ENCODE peak calls at places on chromosomes 12 and 14, in four cellular contexts. Y, U, R and M are unnamed samples.

GRCh38 chr12:4216542-4216927 is 57.0 kb upstream of the CCND2 start:
- DNase-seq in R (no peak), Y (no peak), U (no peak), M (no peak)

GRCh38 chr12:51820721-51821422 is 27.6 kb downstream of the FIGNL2 start:
- DNase-seq in Y (no peak), R (no peak), U (no peak), M (peak)

GRCh38 chr12:115094163-115094816 is 410.3 kb upstream of the TBX3 start:
- DNase-seq in Y (no peak), R (no peak), U (no peak), M (no peak)

GRCh38 chr12:128076188-128076587 is 190.8 kb upstream of the TMEM132C start:
- DNase-seq in Y (no peak), R (no peak), U (no peak), M (no peak)

GRCh38 chr14:67908061-67908767 is 88.6 kb downstream of the RAD51B start:
- DNase-seq in R (no peak), U (no peak), Y (no peak), M (no peak)

GRCh38 chr14:61188936-61189808 is 92.0 kb downstream of the TMEM30B start:
- DNase-seq in U (no peak), Y (peak), R (peak), M (peak)

GRCh38 chr12:120939954-120940353 is 35.8 kb upstream of the SPPL3 start:
- DNase-seq in R (no peak), U (no peak), Y (no peak), M (no peak)

GRCh38 chr14:103696466-103697071 is 18.7 kb downstream of the XRCC3 start:
- DNase-seq in U (no peak), Y (no peak), R (no peak), M (no peak)

GRCh38 chr14:73833530-73834257 is 17.9 kb upstream of the PTGR2 start:
- DNase-seq in U (no peak), R (no peak), Y (peak), M (no peak)

GRCh38 chr12:121786441-121786825 is 7.1 kb downstream of the RHOF start:
- DNase-seq in Y (peak), R (no peak), U (no peak), M (no peak)

GRCh38 chr14:73239463-73240241 is 2.3 kb downstream of the PAPLN start:
- DNase-seq in R (no peak), U (no peak), Y (no peak), M (no peak)

GRCh38 chr14:78399316-78399889 is 229.2 kb downstream of the NRXN3 start:
- DNase-seq in Y (no peak), U (no peak), R (peak), M (no peak)
- TF ChIP-seq SP1 in Y (no peak), U (no peak), R (no peak), M (no peak)

GRCh38 chr12:21893924-21894323 is 47.3 kb downstream of the ABCC9 start:
- DNase-seq in R (no peak), U (no peak), Y (no peak), M (no peak)

GRCh38 chr12:21892341-21892740 is 48.9 kb downstream of the ABCC9 start:
- DNase-seq in Y (no peak), R (no peak), U (no peak), M (no peak)

GRCh38 chr12:21884942-21885341 is 56.3 kb downstream of the ABCC9 start:
- DNase-seq in U (no peak), R (no peak), Y (no peak), M (no peak)

GRCh38 chr12:21891763-21892217 is 49.4 kb downstream of the ABCC9 start:
- DNase-seq in R (no peak), Y (no peak), U (no peak), M (no peak)

DNA sequence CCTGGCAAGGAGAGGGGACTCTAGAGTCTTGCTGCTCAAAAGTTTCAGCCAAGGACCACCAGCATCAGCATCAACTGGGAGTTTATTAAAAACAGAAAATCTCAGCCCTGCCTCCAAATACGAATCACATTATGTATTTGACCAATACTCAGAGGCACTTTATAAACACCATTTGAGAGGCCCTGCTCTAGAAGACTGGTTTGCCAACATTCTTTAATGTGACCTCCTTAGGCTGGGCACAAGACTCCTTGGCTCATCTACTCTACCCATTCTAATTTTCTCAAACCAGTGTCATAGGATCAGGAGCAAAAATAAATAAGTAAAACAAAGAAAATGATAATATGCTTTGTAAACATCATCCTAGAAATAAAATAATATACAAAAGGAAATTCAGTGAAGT is 52.8 kb downstream of the ABCC9 start:
- DNase-seq in U (no peak), R (no peak), Y (no peak), M (no peak)
- TF ChIP-seq FOXK2 in U (no peak), R (no peak), Y (no peak), M (no peak)

DNA sequence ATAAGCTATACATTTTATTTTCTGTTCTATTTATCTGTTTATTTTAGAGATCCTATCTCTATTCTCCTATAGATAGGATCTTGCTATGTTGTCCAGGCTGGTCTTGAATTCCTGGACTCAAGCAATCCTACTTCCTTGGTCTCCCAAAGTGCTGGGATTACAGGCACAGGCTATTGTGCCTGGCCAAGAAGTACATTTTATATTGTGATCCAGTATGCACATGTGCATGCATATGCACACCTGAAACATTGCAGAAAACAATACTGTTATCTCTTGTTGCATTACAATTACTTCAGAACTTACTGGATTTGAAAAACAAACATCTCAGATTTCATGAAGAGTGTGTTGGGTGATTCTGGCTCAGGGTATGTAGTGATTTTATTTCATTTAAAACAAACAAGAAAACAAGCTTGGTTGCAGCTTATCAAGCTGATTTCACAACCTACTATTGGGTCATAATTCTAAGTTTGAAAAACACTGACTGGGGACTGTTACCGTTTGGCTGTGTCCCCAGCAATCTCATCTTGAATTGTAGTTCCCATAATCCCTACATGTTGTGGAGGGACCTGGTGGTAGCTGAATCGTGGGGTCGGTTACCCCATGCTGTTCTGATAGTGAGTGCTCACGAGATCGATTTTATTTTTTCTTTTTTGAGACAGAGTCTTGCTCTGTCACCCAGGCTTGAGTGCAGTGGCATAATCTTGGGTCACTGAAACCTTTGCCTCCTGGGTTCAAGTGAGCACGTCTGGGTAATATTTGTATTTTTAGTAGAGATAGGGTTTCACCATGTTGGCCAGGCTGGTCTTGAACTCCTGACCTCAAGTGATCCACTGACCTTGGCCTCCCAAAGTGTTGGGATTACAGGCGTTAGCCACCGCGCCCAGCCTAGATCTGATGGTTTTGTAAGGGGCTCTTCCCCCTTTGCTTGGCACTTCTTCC is 31.3 kb downstream of the ERC1 start:
- DNase-seq in U (no peak), R (no peak), Y (no peak), M (no peak)
- TF ChIP-seq SP1 in U (no peak), R (no peak), Y (no peak), M (no peak)

GRCh38 chr14:92964124-92965109 is 41.5 kb downstream of the CHGA start:
- DNase-seq in R (no peak), U (no peak), Y (no peak), M (no peak)
- TF ChIP-seq FOXK2 in R (no peak), U (no peak), Y (no peak), M (no peak)

GRCh38 chr12:108131035-108131434 is 1.9 kb downstream of the WSCD2 start:
- DNase-seq in U (no peak), Y (no peak), R (no peak), M (no peak)

GRCh38 chr12:108128221-108129016 is 669 bp upstream of the WSCD2 start:
- DNase-seq in U (no peak), Y (no peak), R (no peak), M (no peak)

GRCh38 chr12:108127654-108128053 is 1.4 kb upstream of the WSCD2 start:
- DNase-seq in R (no peak), U (no peak), Y (no peak), M (no peak)

GRCh38 chr12:108126990-108127468 is 2.1 kb upstream of the WSCD2 start:
- DNase-seq in U (no peak), R (no peak), Y (no peak), M (no peak)

GRCh38 chr12:108129017-108129812 is at the start of gene WSCD2:
- DNase-seq in U (no peak), Y (peak), R (peak), M (peak)
- TF ChIP-seq SP1 in U (no peak), Y (no peak), R (no peak), M (no peak)

GRCh38 chr14:92719890-92720323 is 28.5 kb downstream of the LGMN start:
- DNase-seq in R (no peak), Y (no peak), U (no peak), M (no peak)
- TF ChIP-seq FOXK2 in R (no peak), Y (no peak), U (no peak), M (no peak)

DNA sequence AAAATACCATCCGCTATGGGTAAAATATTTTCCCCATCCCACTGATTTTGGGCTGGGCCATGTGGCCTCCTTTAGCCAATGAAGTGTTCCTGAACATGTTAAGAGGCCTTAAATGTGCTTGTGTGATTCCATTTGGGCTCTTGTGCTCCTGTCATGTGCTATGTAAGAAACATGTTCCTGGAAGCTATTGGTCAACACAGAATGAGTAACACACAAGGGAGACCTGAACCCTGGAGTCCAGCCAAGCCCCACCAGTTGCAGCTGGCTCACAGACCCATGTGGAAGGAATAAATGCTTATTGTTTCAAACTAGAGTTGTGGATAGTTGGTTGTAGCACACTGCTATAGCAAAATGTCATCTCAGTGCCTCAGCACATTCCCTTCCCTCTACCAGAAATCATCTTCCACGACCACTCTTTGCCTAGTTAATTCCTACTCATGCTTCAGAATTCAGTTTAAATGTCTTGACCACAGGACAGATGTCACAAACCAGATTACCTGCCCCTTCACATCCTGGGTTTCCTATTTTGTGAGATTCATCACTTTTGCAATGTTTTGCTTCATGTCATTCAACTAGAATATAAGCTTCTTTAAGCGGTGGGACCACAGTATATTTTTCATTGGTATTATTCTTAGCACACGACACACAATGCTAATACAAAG is 217.3 kb upstream of the EEA1 start:
- DNase-seq in U (no peak), Y (no peak), R (no peak), M (no peak)
- TF ChIP-seq SP1 in U (no peak), Y (no peak), R (no peak), M (no peak)

DNA sequence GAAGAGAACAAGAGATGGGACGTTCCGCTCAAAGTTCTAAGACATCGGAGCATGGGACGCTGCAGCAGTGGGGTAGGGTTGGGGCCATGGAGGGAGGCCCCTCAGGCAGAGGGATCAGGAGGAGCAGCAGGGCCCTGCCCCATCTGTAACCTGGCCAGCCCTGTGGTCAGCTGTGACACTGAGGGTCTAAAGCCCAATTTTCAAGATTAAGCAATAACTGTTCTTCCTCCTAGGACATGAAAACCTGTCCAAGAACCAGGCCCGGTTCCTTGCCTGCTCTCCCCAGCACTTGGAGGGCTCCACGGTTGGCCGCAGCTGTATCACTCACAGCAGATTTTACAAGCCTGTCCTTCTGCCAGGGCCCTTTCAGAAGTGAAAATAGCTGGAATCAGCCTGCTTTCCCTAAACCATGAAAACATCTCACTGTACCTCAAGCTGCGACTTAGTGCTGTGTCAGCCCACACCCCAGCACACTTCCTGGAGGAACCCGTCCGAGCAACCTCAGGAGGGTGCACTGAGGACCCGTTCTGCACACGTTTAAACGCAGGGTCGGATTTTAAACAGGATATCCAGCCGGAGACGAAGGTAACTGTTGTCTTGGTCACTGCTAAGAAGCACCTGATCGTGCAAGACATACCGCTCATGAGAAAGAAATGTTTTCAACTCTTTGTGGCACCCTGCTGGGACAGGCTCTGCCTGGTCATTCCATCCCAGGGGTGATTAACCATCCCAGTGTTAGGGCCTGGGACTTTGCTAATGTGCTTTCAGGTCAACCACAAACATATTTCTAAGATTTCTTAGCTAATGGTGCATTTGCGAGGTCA is 201.9 kb upstream of the DIO3 start:
- DNase-seq in U (no peak), Y (no peak), R (peak), M (no peak)
- TF ChIP-seq FOXK2 in U (no peak), Y (no peak), R (no peak), M (no peak)

DNA sequence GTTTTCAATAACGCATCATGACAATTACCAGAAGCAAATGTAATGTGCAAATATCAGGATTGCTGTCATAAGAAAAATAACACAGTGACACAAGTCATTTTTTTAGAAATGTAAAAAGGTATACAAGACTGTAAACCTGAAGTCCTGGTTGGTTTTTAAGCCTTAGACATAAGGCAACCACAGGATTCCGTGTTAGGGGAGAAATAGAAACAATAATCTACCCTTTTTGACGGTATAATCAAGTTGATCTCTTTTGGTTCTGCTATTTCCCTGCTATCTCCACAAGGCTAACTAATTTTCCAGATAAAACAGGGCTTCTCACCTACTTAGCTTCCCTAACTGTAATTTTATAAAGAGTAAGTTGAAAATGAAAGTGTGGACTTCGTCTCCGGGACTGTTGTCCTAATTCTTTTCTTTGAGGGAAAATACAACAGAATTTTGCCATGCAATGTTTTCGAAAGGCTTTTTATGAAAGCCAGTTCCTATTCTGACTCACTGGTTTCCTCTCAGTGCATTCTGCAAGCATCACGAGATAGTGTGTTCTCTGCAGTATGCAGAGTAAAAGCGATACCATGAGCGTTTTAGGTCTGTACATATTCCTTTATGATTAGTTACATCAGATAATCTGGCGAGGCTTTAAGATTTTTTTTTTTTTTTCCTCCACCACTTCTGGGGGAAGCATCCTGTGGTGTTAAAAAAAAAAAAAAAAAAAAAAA is 10.6 kb downstream of the MYO1H start:
- DNase-seq in U (peak), Y (no peak), R (no peak), M (no peak)
- TF ChIP-seq SP1 in U (no peak), Y (no peak), R (no peak), M (no peak)

GRCh38 chr14:96108911-96109310 is 69.7 kb downstream of the C14orf132 start:
- DNase-seq in U (no peak), R (no peak), Y (no peak), M (no peak)
- TF ChIP-seq FOXK2 in U (no peak), R (no peak), Y (no peak), M (no peak)